ENCODE peak calls at places on chromosomes 6 and 20, in five cellular contexts. R is heart right ventricle, B is left ventricle myocardium inferior, J is left lung, G is stomach. E is an unnamed sample. For H3K9me3, the result is how much of the 10 kb centered on the place peaks cover.

GRCh38 chr20:47544240-47544639 is 42.6 kb downstream of the NCOA3 start:
- DNase-seq in J (no peak), R (no peak), G (no peak), B (no peak), E (no peak)

GRCh38 chr6:115969930-115970273 is 90.8 kb downstream of the FRK start:
- DNase-seq in G (no peak), J (no peak), R (no peak), B (no peak), E (no peak)

GRCh38 chr6:111591901-111592461 is 13.7 kb downstream of the TRAF3IP2 start:
- DNase-seq in R (no peak), J (no peak), G (no peak), B (no peak), E (no peak)

GRCh38 chr20:44357555-44358130 is 2.1 kb downstream of the HNF4A start:
- DNase-seq in R (no peak), G (no peak), B (peak), J (no peak), E (no peak)

GRCh38 chr6:46648869-46649488 is 3.6 kb downstream of the CYP39A1 start:
- DNase-seq in B (no peak), G (no peak), R (no peak), J (no peak), E (peak)

GRCh38 chr6:128521302-128521632 is 868 bp upstream of the PTPRK start:
- DNase-seq in R (no peak), G (no peak), J (no peak), B (no peak), E (no peak)

GRCh38 chr6:111565316-111566221 is 40.1 kb downstream of the TRAF3IP2 start:
- DNase-seq in B (no peak), G (no peak), R (no peak), J (no peak), E (peak)

GRCh38 chr6:53497905-53498304 is 47.0 kb downstream of the GCLC start:
- DNase-seq in J (no peak), B (no peak), G (no peak), R (no peak), E (no peak)

GRCh38 chr6:8057793-8058192 is 6.4 kb downstream of the BLOC1S5 start:
- DNase-seq in R (no peak), G (no peak), B (no peak), J (no peak), E (no peak)

GRCh38 chr20:38764563-38765355 is 16.5 kb downstream of the ACTR5 start:
- DNase-seq in R (no peak), J (peak), B (no peak), G (peak), E (peak)

GRCh38 chr20:697826-698225 is 22.2 kb upstream of the SCRT2 start:
- DNase-seq in R (no peak), G (no peak), J (no peak), B (no peak), E (no peak)

GRCh38 chr20:48791666-48792071 is 36.1 kb downstream of the PREX1 start:
- DNase-seq in J (no peak), R (no peak), B (no peak), G (no peak), E (no peak)

GRCh38 chr6:122845916-122846632 is 57.0 kb downstream of the SMPDL3A start:
- DNase-seq in G (no peak), J (no peak), R (no peak), B (no peak), E (peak)

GRCh38 chr20:47809561-47809960 is 24.3 kb upstream of the SULF2 start:
- DNase-seq in B (no peak), G (no peak), R (no peak), J (no peak), E (peak)

GRCh38 chr6:109527989-109528388 is 45.0 kb upstream of the ZBTB24 start:
- DNase-seq in R (no peak), J (no peak), G (no peak), B (no peak), E (no peak)

GRCh38 chr6:110543106-110543505 is 66.7 kb upstream of the SLC22A16 start:
- DNase-seq in J (no peak), B (no peak), R (peak), G (peak), E (no peak)

GRCh38 chr6:40000964-40001515 is 66.8 kb upstream of the MOCS1 start:
- DNase-seq in B (no peak), G (no peak), R (no peak), J (no peak), E (peak)
- H3K9me3 ChIP-seq in B (under half), G (under half), R (under half), J (under half), E (under half)

DNA sequence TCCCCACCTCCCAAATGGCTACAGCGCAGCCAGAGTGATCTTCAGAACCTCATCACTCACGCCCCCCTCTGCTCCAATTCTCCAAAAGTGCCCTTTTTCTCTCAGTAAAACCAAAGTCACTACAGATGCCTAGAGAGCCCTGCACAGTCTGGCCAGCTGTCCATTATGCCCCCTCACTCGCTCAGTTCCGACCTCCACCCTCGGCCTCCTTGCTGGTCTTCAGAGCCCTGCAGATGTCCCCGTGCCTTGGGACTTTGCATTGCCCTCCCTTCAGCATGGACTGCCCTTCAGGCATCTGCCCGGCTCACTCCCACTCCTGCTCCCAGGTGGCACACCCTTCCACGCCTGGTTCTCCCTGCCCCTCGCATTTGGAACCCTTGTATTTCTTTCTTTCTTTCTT is 1.1 kb upstream of the RAET1E start:
- DNase-seq in G (no peak), J (no peak), B (no peak), R (no peak), E (no peak)
- H3K27ac ChIP-seq in G (no peak), J (no peak), B (no peak), R (no peak), E (no peak)

DNA sequence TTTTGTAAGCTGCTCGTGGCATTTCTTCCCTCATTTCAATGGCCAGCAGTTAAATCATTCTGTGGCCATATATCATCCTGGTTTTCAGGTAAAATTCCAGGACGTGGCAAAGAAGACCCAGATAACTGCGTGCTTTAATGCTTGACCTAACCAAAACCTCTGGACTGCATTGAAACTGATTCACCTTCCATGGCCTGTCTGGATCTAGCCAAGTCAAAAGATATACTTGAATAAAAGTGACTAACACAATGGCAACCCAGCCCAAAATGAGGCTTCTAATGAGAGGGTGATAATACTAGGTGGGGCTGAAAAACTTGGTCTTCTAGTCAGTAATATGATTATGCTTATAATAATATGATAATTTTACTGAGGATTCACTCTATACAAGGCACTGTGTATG is 16.5 kb upstream of the PCSK2 start:
- DNase-seq in B (no peak), J (no peak), R (no peak), G (no peak), E (no peak)
- H3K9me3 ChIP-seq in B (under half), J (under half), R (under half), G (under half), E (under half)

DNA sequence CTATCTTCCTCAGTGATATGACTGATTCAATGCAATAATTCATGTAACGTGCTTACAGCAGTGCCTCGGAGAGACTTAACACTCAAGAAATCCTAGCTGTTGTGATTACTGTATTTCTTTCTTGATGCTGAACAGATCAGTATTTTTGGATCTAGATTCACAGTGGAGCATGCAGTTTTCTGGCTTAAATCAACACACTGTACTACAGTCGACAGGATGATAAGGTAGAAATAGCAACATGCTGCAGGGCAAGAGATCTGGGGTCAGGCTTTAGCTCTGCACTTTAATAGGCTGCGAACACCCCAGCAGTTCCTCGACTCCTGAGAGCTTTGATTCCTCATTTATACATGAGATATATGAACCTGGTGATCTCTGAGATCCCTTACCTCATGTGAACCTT is 161.0 kb downstream of the AIG1 start:
- DNase-seq in G (no peak), B (no peak), R (no peak), J (no peak), E (no peak)
- H3K27ac ChIP-seq in G (no peak), B (peak), R (peak), J (no peak), E (no peak)

DNA sequence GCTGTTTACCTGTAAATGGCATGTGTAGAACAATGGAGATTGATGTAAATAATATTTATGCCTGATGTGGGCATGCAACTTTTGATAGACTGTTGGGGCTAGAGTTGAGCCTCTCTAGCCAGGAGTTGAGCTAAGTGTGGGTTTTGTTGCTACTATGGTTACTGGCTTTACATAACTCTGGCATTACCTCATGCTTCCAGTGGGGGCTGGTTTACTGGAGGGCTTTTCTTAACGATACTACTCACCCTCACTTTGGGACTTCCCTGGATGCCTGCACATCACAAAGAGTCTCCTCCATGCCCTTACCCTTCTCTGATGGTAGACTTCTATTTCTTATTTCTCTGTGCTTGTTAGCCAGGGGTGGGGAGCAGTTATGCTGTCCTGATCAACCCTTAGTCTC is 524.6 kb upstream of the CDH4 start:
- DNase-seq in J (no peak), R (no peak), B (no peak), G (no peak), E (no peak)
- H3K9me3 ChIP-seq in J (under half), R (under half), B (under half), G (under half), E (under half)

GRCh38 chr6:156883497-156884252 is 106.5 kb downstream of the ARID1B start:
- DNase-seq in J (peak), R (no peak), B (no peak), G (peak), E (peak)
- H3K27ac ChIP-seq in J (peak), R (no peak), B (no peak), G (peak), E (peak)